ENCODE peak calls at places on chromosomes 13 and 19, in seven cellular contexts. Z, U, T, O, H, X and L are unnamed samples.

GRCh38 chr19:10568444-10568825 is 344 bp downstream of the CDKN2D start:
- DNase-seq in Z (no peak), U (peak), T (no peak), O (no peak), H (no peak), X (peak), L (no peak)

GRCh38 chr13:72565893-72566292 is 161.5 kb downstream of the MZT1 start:
- DNase-seq in Z (no peak), U (no peak), T (no peak), O (peak), H (no peak), X (no peak), L (no peak)

GRCh38 chr19:16328824-16329482 is 4.3 kb downstream of the KLF2 start:
- DNase-seq in Z (no peak), U (peak), T (peak), O (no peak), H (no peak), X (no peak), L (no peak)

GRCh38 chr13:50198508-50198907 is 183.3 kb downstream of the KCNRG start:
- DNase-seq in Z (no peak), U (peak), T (no peak), O (no peak), H (no peak), X (no peak), L (no peak)

GRCh38 chr13:27712421-27712820 is 79.9 kb upstream of the GSX1 start:
- DNase-seq in Z (no peak), U (no peak), T (no peak), O (no peak), H (no peak), X (peak), L (no peak)

GRCh38 chr13:66547685-66548084 is 682.5 kb downstream of the PCDH9 start:
- DNase-seq in Z (no peak), U (no peak), T (no peak), O (no peak), H (no peak), X (no peak), L (no peak)

GRCh38 chr19:33295621-33296472 is 6.5 kb downstream of the CEBPA start:
- DNase-seq in Z (no peak), U (no peak), T (no peak), O (no peak), H (no peak), X (no peak), L (no peak)

GRCh38 chr13:47019977-47020376 is 123.1 kb upstream of the HTR2A start:
- DNase-seq in Z (no peak), U (no peak), T (no peak), O (no peak), H (no peak), X (no peak), L (no peak)

GRCh38 chr19:20244356-20244755 is 77.3 kb downstream of the ZNF486 start:
- DNase-seq in Z (no peak), U (no peak), T (peak), O (no peak), H (no peak), X (no peak), L (no peak)

GRCh38 chr19:45901912-45902650 is at the start of gene MYPOP:
- DNase-seq in Z (no peak), U (no peak), T (no peak), O (no peak), H (no peak), X (no peak), L (no peak)

GRCh38 chr19:12759686-12760085 is 8.1 kb downstream of the BEST2 start:
- DNase-seq in Z (no peak), U (no peak), T (no peak), O (no peak), H (no peak), X (no peak), L (no peak)

GRCh38 chr13:112880976-112881540 is 88.0 kb upstream of the MCF2L start:
- DNase-seq in Z (no peak), U (no peak), T (no peak), O (no peak), H (no peak), X (no peak), L (no peak)

GRCh38 chr13:109646423-109646822 is 140.0 kb downstream of the IRS2 start:
- DNase-seq in Z (no peak), U (no peak), T (no peak), O (no peak), H (no peak), X (no peak), L (no peak)

GRCh38 chr19:10226376-10227214 is 4.5 kb downstream of the S1PR2 start:
- DNase-seq in Z (no peak), U (no peak), T (no peak), O (no peak), H (no peak), X (no peak), L (no peak)

GRCh38 chr13:96172066-96172465 is 82.2 kb downstream of the HS6ST3 start:
- DNase-seq in Z (no peak), U (no peak), T (no peak), O (no peak), H (no peak), X (no peak), L (no peak)

GRCh38 chr13:70457474-70457873 is 349.2 kb upstream of the KLHL1 start:
- DNase-seq in Z (no peak), U (peak), T (no peak), O (no peak), H (no peak), X (no peak), L (no peak)

GRCh38 chr13:74290324-74290773 is 156.1 kb upstream of the KLF12 start:
- DNase-seq in Z (no peak), U (peak), T (peak), O (peak), H (no peak), X (peak), L (no peak)

GRCh38 chr13:52837850-52838249 is 10.6 kb downstream of the PCDH8 start:
- DNase-seq in Z (no peak), U (no peak), T (no peak), O (no peak), H (no peak), X (no peak), L (no peak)

GRCh38 chr13:27644302-27644701 is 22.6 kb downstream of the POLR1D start:
- DNase-seq in Z (no peak), U (no peak), T (no peak), O (no peak), H (no peak), X (no peak), L (no peak)

GRCh38 chr19:47436712-47437401 is 17.5 kb upstream of the MEIS3 start:
- DNase-seq in Z (peak), U (peak), T (peak), O (peak), H (peak), X (peak), L (peak)

GRCh38 chr19:51422053-51422448 is 4.6 kb upstream of the SIGLEC10 start:
- DNase-seq in Z (peak), U (peak), T (peak), O (no peak), H (peak), X (peak), L (peak)

GRCh38 chr19:6101991-6102390 is 8.3 kb downstream of the RFX2 start:
- DNase-seq in Z (no peak), U (no peak), T (no peak), O (no peak), H (no peak), X (no peak), L (no peak)

GRCh38 chr13:61277877-61278276 is 137.8 kb downstream of the PCDH20 start:
- DNase-seq in Z (no peak), U (no peak), T (no peak), O (no peak), H (no peak), X (no peak), L (no peak)

GRCh38 chr19:1810439-1811160 is 1.5 kb downstream of the ATP8B3 start:
- DNase-seq in Z (no peak), U (no peak), T (no peak), O (no peak), H (no peak), X (no peak), L (no peak)

GRCh38 chr19:58091251-58091995 is 6.6 kb downstream of the ZSCAN18 start:
- DNase-seq in Z (no peak), U (no peak), T (no peak), O (no peak), H (no peak), X (no peak), L (no peak)

GRCh38 chr19:12133069-12133468 is 7.1 kb downstream of the ZNF20 start:
- DNase-seq in Z (no peak), U (no peak), T (no peak), O (no peak), H (no peak), X (no peak), L (no peak)

GRCh38 chr13:49020940-49021548 is 45.3 kb downstream of the FNDC3A start:
- DNase-seq in Z (no peak), U (no peak), T (no peak), O (no peak), H (no peak), X (no peak), L (no peak)